ENCODE peak calls at places on chromosomes 16 and 17, in nine cellular contexts. One of them, this sample, is unnamed.

GRCh38 chr17:29732613-29733012 is 109.9 kb upstream of the CORO6 start:
- DNase-seq in ovary: no peak
- DNase-seq in naive thymus-derived CD8-positive, alpha-beta T cell: no peak
- DNase-seq in GM20000: no peak
- DNase-seq in activated T-helper 1 cell treated with Interleukin-2 at 50 U/mL for 16 hours: no peak
- DNase-seq in Right ventricle myocardium inferior: no peak
- DNase-seq in Caco-2: peak
- DNase-seq in HEK293T: no peak
- DNase-seq in NCI-H446: no peak
- DNase-seq in this sample: no peak

GRCh38 chr16:9091867-9092281 is 430 bp downstream of the HAPSTR1 start:
- DNase-seq in ovary: no peak
- DNase-seq in naive thymus-derived CD8-positive, alpha-beta T cell: no peak
- DNase-seq in GM20000: peak
- DNase-seq in activated T-helper 1 cell treated with Interleukin-2 at 50 U/mL for 16 hours: peak
- DNase-seq in Right ventricle myocardium inferior: no peak
- DNase-seq in Caco-2: peak
- DNase-seq in HEK293T: peak
- DNase-seq in NCI-H446: no peak
- DNase-seq in this sample: no peak

GRCh38 chr16:54597222-54597621 is 310.6 kb upstream of the IRX3 start:
- DNase-seq in ovary: no peak
- DNase-seq in naive thymus-derived CD8-positive, alpha-beta T cell: no peak
- DNase-seq in GM20000: no peak
- DNase-seq in activated T-helper 1 cell treated with Interleukin-2 at 50 U/mL for 16 hours: no peak
- DNase-seq in Right ventricle myocardium inferior: no peak
- DNase-seq in Caco-2: no peak
- DNase-seq in HEK293T: no peak
- DNase-seq in NCI-H446: no peak
- DNase-seq in this sample: no peak

GRCh38 chr17:19686400-19687090 is 29.8 kb downstream of the SLC47A2 start:
- DNase-seq in ovary: no peak
- DNase-seq in naive thymus-derived CD8-positive, alpha-beta T cell: no peak
- DNase-seq in GM20000: no peak
- DNase-seq in activated T-helper 1 cell treated with Interleukin-2 at 50 U/mL for 16 hours: no peak
- DNase-seq in Right ventricle myocardium inferior: no peak
- DNase-seq in Caco-2: no peak
- DNase-seq in HEK293T: no peak
- DNase-seq in NCI-H446: no peak
- DNase-seq in this sample: no peak

GRCh38 chr17:43660262-43660661 is 1.5 kb downstream of the MEOX1 start:
- DNase-seq in ovary: no peak
- DNase-seq in naive thymus-derived CD8-positive, alpha-beta T cell: no peak
- DNase-seq in GM20000: no peak
- DNase-seq in activated T-helper 1 cell treated with Interleukin-2 at 50 U/mL for 16 hours: no peak
- DNase-seq in Right ventricle myocardium inferior: no peak
- DNase-seq in Caco-2: no peak
- DNase-seq in HEK293T: no peak
- DNase-seq in NCI-H446: no peak
- DNase-seq in this sample: no peak

GRCh38 chr17:50856431-50856830 is 9.7 kb downstream of the TOB1 start:
- DNase-seq in ovary: no peak
- DNase-seq in naive thymus-derived CD8-positive, alpha-beta T cell: no peak
- DNase-seq in GM20000: no peak
- DNase-seq in activated T-helper 1 cell treated with Interleukin-2 at 50 U/mL for 16 hours: no peak
- DNase-seq in Right ventricle myocardium inferior: no peak
- DNase-seq in Caco-2: no peak
- DNase-seq in HEK293T: no peak
- DNase-seq in NCI-H446: no peak
- DNase-seq in this sample: no peak

GRCh38 chr17:76585649-76586593 is at the start of gene ST6GALNAC2:
- DNase-seq in ovary: peak
- DNase-seq in naive thymus-derived CD8-positive, alpha-beta T cell: peak
- DNase-seq in GM20000: peak
- DNase-seq in activated T-helper 1 cell treated with Interleukin-2 at 50 U/mL for 16 hours: no peak
- DNase-seq in Right ventricle myocardium inferior: peak
- DNase-seq in Caco-2: peak
- DNase-seq in HEK293T: peak
- DNase-seq in NCI-H446: no peak
- DNase-seq in this sample: peak

GRCh38 chr17:876272-876671 is 94.1 kb downstream of the MRM3 start:
- DNase-seq in ovary: no peak
- DNase-seq in naive thymus-derived CD8-positive, alpha-beta T cell: no peak
- DNase-seq in GM20000: peak
- DNase-seq in activated T-helper 1 cell treated with Interleukin-2 at 50 U/mL for 16 hours: no peak
- DNase-seq in Right ventricle myocardium inferior: no peak
- DNase-seq in Caco-2: no peak
- DNase-seq in HEK293T: no peak
- DNase-seq in NCI-H446: no peak
- DNase-seq in this sample: no peak

GRCh38 chr17:16922386-16923096 is 49.4 kb downstream of the TNFRSF13B start:
- DNase-seq in ovary: no peak
- DNase-seq in naive thymus-derived CD8-positive, alpha-beta T cell: no peak
- DNase-seq in GM20000: no peak
- DNase-seq in activated T-helper 1 cell treated with Interleukin-2 at 50 U/mL for 16 hours: no peak
- DNase-seq in Right ventricle myocardium inferior: no peak
- DNase-seq in Caco-2: no peak
- DNase-seq in HEK293T: no peak
- DNase-seq in NCI-H446: no peak
- DNase-seq in this sample: no peak

GRCh38 chr17:83155128-83156081 is 76.0 kb downstream of the METRNL start:
- DNase-seq in ovary: no peak
- DNase-seq in naive thymus-derived CD8-positive, alpha-beta T cell: no peak
- DNase-seq in GM20000: no peak
- DNase-seq in activated T-helper 1 cell treated with Interleukin-2 at 50 U/mL for 16 hours: no peak
- DNase-seq in Right ventricle myocardium inferior: no peak
- DNase-seq in Caco-2: no peak
- DNase-seq in HEK293T: no peak
- DNase-seq in NCI-H446: no peak
- DNase-seq in this sample: no peak

GRCh38 chr16:47150067-47150466 is 6.3 kb upstream of the NETO2 start:
- DNase-seq in ovary: no peak
- DNase-seq in naive thymus-derived CD8-positive, alpha-beta T cell: no peak
- DNase-seq in GM20000: no peak
- DNase-seq in activated T-helper 1 cell treated with Interleukin-2 at 50 U/mL for 16 hours: no peak
- DNase-seq in Right ventricle myocardium inferior: no peak
- DNase-seq in Caco-2: no peak
- DNase-seq in HEK293T: no peak
- DNase-seq in NCI-H446: no peak
- DNase-seq in this sample: no peak

GRCh38 chr17:32621612-32622312 is 135.0 kb downstream of the CDK5R1 start:
- DNase-seq in ovary: no peak
- DNase-seq in naive thymus-derived CD8-positive, alpha-beta T cell: no peak
- DNase-seq in GM20000: no peak
- DNase-seq in activated T-helper 1 cell treated with Interleukin-2 at 50 U/mL for 16 hours: no peak
- DNase-seq in Right ventricle myocardium inferior: no peak
- DNase-seq in Caco-2: peak
- DNase-seq in HEK293T: no peak
- DNase-seq in NCI-H446: no peak
- DNase-seq in this sample: no peak

GRCh38 chr16:10743227-10743609 is 424 bp upstream of the NUBP1 start:
- DNase-seq in ovary: no peak
- DNase-seq in naive thymus-derived CD8-positive, alpha-beta T cell: no peak
- DNase-seq in GM20000: no peak
- DNase-seq in activated T-helper 1 cell treated with Interleukin-2 at 50 U/mL for 16 hours: no peak
- DNase-seq in Right ventricle myocardium inferior: no peak
- DNase-seq in Caco-2: no peak
- DNase-seq in HEK293T: no peak
- DNase-seq in NCI-H446: no peak
- DNase-seq in this sample: no peak

GRCh38 chr17:31052187-31052889 is 42.4 kb upstream of the NF1 start:
- DNase-seq in ovary: no peak
- DNase-seq in naive thymus-derived CD8-positive, alpha-beta T cell: no peak
- DNase-seq in GM20000: no peak
- DNase-seq in activated T-helper 1 cell treated with Interleukin-2 at 50 U/mL for 16 hours: no peak
- DNase-seq in Right ventricle myocardium inferior: no peak
- DNase-seq in Caco-2: no peak
- DNase-seq in HEK293T: no peak
- DNase-seq in NCI-H446: no peak
- DNase-seq in this sample: no peak

GRCh38 chr17:15343749-15344148 is 2.4 kb upstream of the TEKT3 start:
- DNase-seq in ovary: no peak
- DNase-seq in naive thymus-derived CD8-positive, alpha-beta T cell: no peak
- DNase-seq in GM20000: no peak
- DNase-seq in activated T-helper 1 cell treated with Interleukin-2 at 50 U/mL for 16 hours: no peak
- DNase-seq in Right ventricle myocardium inferior: no peak
- DNase-seq in Caco-2: no peak
- DNase-seq in HEK293T: no peak
- DNase-seq in NCI-H446: no peak
- DNase-seq in this sample: no peak

GRCh38 chr17:66337268-66337667 is 34.9 kb downstream of the PRKCA start:
- DNase-seq in ovary: no peak
- DNase-seq in naive thymus-derived CD8-positive, alpha-beta T cell: no peak
- DNase-seq in GM20000: no peak
- DNase-seq in activated T-helper 1 cell treated with Interleukin-2 at 50 U/mL for 16 hours: no peak
- DNase-seq in Right ventricle myocardium inferior: no peak
- DNase-seq in Caco-2: no peak
- DNase-seq in HEK293T: no peak
- DNase-seq in NCI-H446: no peak
- DNase-seq in this sample: no peak

GRCh38 chr16:50229149-50229726 is 37.1 kb upstream of the ADCY7 start:
- DNase-seq in ovary: no peak
- DNase-seq in naive thymus-derived CD8-positive, alpha-beta T cell: no peak
- DNase-seq in GM20000: no peak
- DNase-seq in activated T-helper 1 cell treated with Interleukin-2 at 50 U/mL for 16 hours: no peak
- DNase-seq in Right ventricle myocardium inferior: peak
- DNase-seq in Caco-2: no peak
- DNase-seq in HEK293T: no peak
- DNase-seq in NCI-H446: no peak
- DNase-seq in this sample: no peak

GRCh38 chr16:88473666-88474534 is 20.8 kb downstream of the ZFPM1 start:
- DNase-seq in ovary: peak
- DNase-seq in naive thymus-derived CD8-positive, alpha-beta T cell: no peak
- DNase-seq in GM20000: no peak
- DNase-seq in activated T-helper 1 cell treated with Interleukin-2 at 50 U/mL for 16 hours: no peak
- DNase-seq in Right ventricle myocardium inferior: peak
- DNase-seq in Caco-2: no peak
- DNase-seq in HEK293T: no peak
- DNase-seq in NCI-H446: no peak
- DNase-seq in this sample: no peak

GRCh38 chr17:66964930-66965800 is 658 bp downstream of the CACNG4 start:
- DNase-seq in ovary: no peak
- DNase-seq in naive thymus-derived CD8-positive, alpha-beta T cell: no peak
- DNase-seq in GM20000: peak
- DNase-seq in activated T-helper 1 cell treated with Interleukin-2 at 50 U/mL for 16 hours: no peak
- DNase-seq in Right ventricle myocardium inferior: no peak
- DNase-seq in Caco-2: peak
- DNase-seq in HEK293T: peak
- DNase-seq in NCI-H446: no peak
- DNase-seq in this sample: peak

GRCh38 chr17:27241346-27241946 is 52.5 kb upstream of the WSB1 start:
- DNase-seq in ovary: no peak
- DNase-seq in naive thymus-derived CD8-positive, alpha-beta T cell: no peak
- DNase-seq in GM20000: peak
- DNase-seq in activated T-helper 1 cell treated with Interleukin-2 at 50 U/mL for 16 hours: no peak
- DNase-seq in Right ventricle myocardium inferior: no peak
- DNase-seq in Caco-2: peak
- DNase-seq in HEK293T: no peak
- DNase-seq in NCI-H446: no peak
- DNase-seq in this sample: no peak

GRCh38 chr16:15996432-15997109 is 47.2 kb downstream of the ABCC1 start:
- DNase-seq in ovary: peak
- DNase-seq in naive thymus-derived CD8-positive, alpha-beta T cell: no peak
- DNase-seq in GM20000: no peak
- DNase-seq in activated T-helper 1 cell treated with Interleukin-2 at 50 U/mL for 16 hours: no peak
- DNase-seq in Right ventricle myocardium inferior: no peak
- DNase-seq in Caco-2: peak
- DNase-seq in HEK293T: no peak
- DNase-seq in NCI-H446: no peak
- DNase-seq in this sample: peak

GRCh38 chr17:2250140-2251095 is 53.2 kb downstream of the SMG6 start:
- DNase-seq in ovary: no peak
- DNase-seq in naive thymus-derived CD8-positive, alpha-beta T cell: peak
- DNase-seq in GM20000: no peak
- DNase-seq in activated T-helper 1 cell treated with Interleukin-2 at 50 U/mL for 16 hours: no peak
- DNase-seq in Right ventricle myocardium inferior: no peak
- DNase-seq in Caco-2: no peak
- DNase-seq in HEK293T: no peak
- DNase-seq in NCI-H446: no peak
- DNase-seq in this sample: no peak

GRCh38 chr16:23134274-23134673 is 15.0 kb downstream of the USP31 start:
- DNase-seq in ovary: peak
- DNase-seq in naive thymus-derived CD8-positive, alpha-beta T cell: no peak
- DNase-seq in GM20000: no peak
- DNase-seq in activated T-helper 1 cell treated with Interleukin-2 at 50 U/mL for 16 hours: no peak
- DNase-seq in Right ventricle myocardium inferior: peak
- DNase-seq in Caco-2: no peak
- DNase-seq in HEK293T: no peak
- DNase-seq in NCI-H446: no peak
- DNase-seq in this sample: no peak

GRCh38 chr17:40937384-40937819 is at the start of gene KRT23:
- DNase-seq in ovary: no peak
- DNase-seq in naive thymus-derived CD8-positive, alpha-beta T cell: no peak
- DNase-seq in GM20000: no peak
- DNase-seq in activated T-helper 1 cell treated with Interleukin-2 at 50 U/mL for 16 hours: no peak
- DNase-seq in Right ventricle myocardium inferior: no peak
- DNase-seq in Caco-2: no peak
- DNase-seq in HEK293T: no peak
- DNase-seq in NCI-H446: no peak
- DNase-seq in this sample: no peak

GRCh38 chr16:89246383-89246902 is 28.9 kb downstream of the ZNF778 start:
- DNase-seq in ovary: no peak
- DNase-seq in naive thymus-derived CD8-positive, alpha-beta T cell: no peak
- DNase-seq in GM20000: no peak
- DNase-seq in activated T-helper 1 cell treated with Interleukin-2 at 50 U/mL for 16 hours: no peak
- DNase-seq in Right ventricle myocardium inferior: no peak
- DNase-seq in Caco-2: no peak
- DNase-seq in HEK293T: no peak
- DNase-seq in NCI-H446: no peak
- DNase-seq in this sample: no peak

GRCh38 chr17:20010099-20010863 is 1.1 kb downstream of the SPECC1 start:
- DNase-seq in ovary: peak
- DNase-seq in naive thymus-derived CD8-positive, alpha-beta T cell: no peak
- DNase-seq in GM20000: peak
- DNase-seq in activated T-helper 1 cell treated with Interleukin-2 at 50 U/mL for 16 hours: no peak
- DNase-seq in Right ventricle myocardium inferior: peak
- DNase-seq in Caco-2: peak
- DNase-seq in HEK293T: peak
- DNase-seq in NCI-H446: peak
- DNase-seq in this sample: no peak

GRCh38 chr16:52861614-52862022 is 191.1 kb downstream of the CHD9NB start:
- DNase-seq in ovary: no peak
- DNase-seq in naive thymus-derived CD8-positive, alpha-beta T cell: no peak
- DNase-seq in GM20000: no peak
- DNase-seq in activated T-helper 1 cell treated with Interleukin-2 at 50 U/mL for 16 hours: no peak
- DNase-seq in Right ventricle myocardium inferior: no peak
- DNase-seq in Caco-2: peak
- DNase-seq in HEK293T: peak
- DNase-seq in NCI-H446: peak
- DNase-seq in this sample: no peak

GRCh38 chr17:48406936-48407567 is 23.0 kb downstream of the SKAP1 start:
- DNase-seq in ovary: no peak
- DNase-seq in naive thymus-derived CD8-positive, alpha-beta T cell: no peak
- DNase-seq in GM20000: no peak
- DNase-seq in activated T-helper 1 cell treated with Interleukin-2 at 50 U/mL for 16 hours: no peak
- DNase-seq in Right ventricle myocardium inferior: no peak
- DNase-seq in Caco-2: no peak
- DNase-seq in HEK293T: no peak
- DNase-seq in NCI-H446: no peak
- DNase-seq in this sample: no peak

GRCh38 chr16:52435573-52435972 is 111.4 kb downstream of the TOX3 start:
- DNase-seq in ovary: peak
- DNase-seq in naive thymus-derived CD8-positive, alpha-beta T cell: no peak
- DNase-seq in GM20000: no peak
- DNase-seq in activated T-helper 1 cell treated with Interleukin-2 at 50 U/mL for 16 hours: no peak
- DNase-seq in Right ventricle myocardium inferior: no peak
- DNase-seq in Caco-2: no peak
- DNase-seq in HEK293T: no peak
- DNase-seq in NCI-H446: peak
- DNase-seq in this sample: no peak

GRCh38 chr17:80513201-80513600 is 31.4 kb upstream of the RPTOR start:
- DNase-seq in ovary: no peak
- DNase-seq in naive thymus-derived CD8-positive, alpha-beta T cell: no peak
- DNase-seq in GM20000: no peak
- DNase-seq in activated T-helper 1 cell treated with Interleukin-2 at 50 U/mL for 16 hours: no peak
- DNase-seq in Right ventricle myocardium inferior: no peak
- DNase-seq in Caco-2: no peak
- DNase-seq in HEK293T: no peak
- DNase-seq in NCI-H446: no peak
- DNase-seq in this sample: no peak

GRCh38 chr17:43932357-43932756 is 9.9 kb downstream of the PPY start:
- DNase-seq in ovary: no peak
- DNase-seq in naive thymus-derived CD8-positive, alpha-beta T cell: no peak
- DNase-seq in GM20000: no peak
- DNase-seq in activated T-helper 1 cell treated with Interleukin-2 at 50 U/mL for 16 hours: no peak
- DNase-seq in Right ventricle myocardium inferior: no peak
- DNase-seq in Caco-2: no peak
- DNase-seq in HEK293T: no peak
- DNase-seq in NCI-H446: no peak
- DNase-seq in this sample: no peak